ENCODE peak calls at places on chromosome 1, in five cellular contexts. One of them, this sample, is unnamed.

GRCh38 chr1:110212165-110213142 is 2.3 kb downstream of the KCNC4 start:
- DNase-seq in left ventricle myocardium superior: no peak
- DNase-seq in RWPE1: no peak
- DNase-seq in stimulated activated CD4-positive, alpha-beta T cell treated with anti-CD3 and anti-CD28 coated beads, Interleukin-12 subunit alpha, Interleukin-12 subunit beta, amount 100 ng/mL, for 4 hours: no peak
- DNase-seq in stimulated activated naive CD4-positive, alpha-beta T cell treated with Interleukin-2 at 50 U/mL for 16 hours: no peak
- DNase-seq in this sample: no peak

GRCh38 chr1:213670692-213671023 is 317.1 kb upstream of the PROX1 start:
- DNase-seq in left ventricle myocardium superior: no peak
- DNase-seq in RWPE1: no peak
- DNase-seq in stimulated activated CD4-positive, alpha-beta T cell treated with anti-CD3 and anti-CD28 coated beads, Interleukin-12 subunit alpha, Interleukin-12 subunit beta, amount 100 ng/mL, for 4 hours: no peak
- DNase-seq in stimulated activated naive CD4-positive, alpha-beta T cell treated with Interleukin-2 at 50 U/mL for 16 hours: no peak
- DNase-seq in this sample: no peak

GRCh38 chr1:41682845-41683630 is 198.6 kb upstream of the EDN2 start:
- DNase-seq in left ventricle myocardium superior: no peak
- DNase-seq in RWPE1: no peak
- DNase-seq in stimulated activated CD4-positive, alpha-beta T cell treated with anti-CD3 and anti-CD28 coated beads, Interleukin-12 subunit alpha, Interleukin-12 subunit beta, amount 100 ng/mL, for 4 hours: no peak
- DNase-seq in stimulated activated naive CD4-positive, alpha-beta T cell treated with Interleukin-2 at 50 U/mL for 16 hours: no peak
- DNase-seq in this sample: no peak

GRCh38 chr1:50830621-50831020 is 129.4 kb downstream of the FAF1 start:
- DNase-seq in left ventricle myocardium superior: no peak
- DNase-seq in RWPE1: no peak
- DNase-seq in stimulated activated CD4-positive, alpha-beta T cell treated with anti-CD3 and anti-CD28 coated beads, Interleukin-12 subunit alpha, Interleukin-12 subunit beta, amount 100 ng/mL, for 4 hours: no peak
- DNase-seq in stimulated activated naive CD4-positive, alpha-beta T cell treated with Interleukin-2 at 50 U/mL for 16 hours: no peak
- DNase-seq in this sample: no peak

GRCh38 chr1:26602378-26602959 is 72.9 kb downstream of the RPS6KA1 start:
- DNase-seq in left ventricle myocardium superior: no peak
- DNase-seq in RWPE1: peak
- DNase-seq in stimulated activated CD4-positive, alpha-beta T cell treated with anti-CD3 and anti-CD28 coated beads, Interleukin-12 subunit alpha, Interleukin-12 subunit beta, amount 100 ng/mL, for 4 hours: no peak
- DNase-seq in stimulated activated naive CD4-positive, alpha-beta T cell treated with Interleukin-2 at 50 U/mL for 16 hours: no peak
- DNase-seq in this sample: no peak

GRCh38 chr1:208652300-208653160 is 408.3 kb upstream of the PLXNA2 start:
- DNase-seq in left ventricle myocardium superior: no peak
- DNase-seq in RWPE1: peak
- DNase-seq in stimulated activated CD4-positive, alpha-beta T cell treated with anti-CD3 and anti-CD28 coated beads, Interleukin-12 subunit alpha, Interleukin-12 subunit beta, amount 100 ng/mL, for 4 hours: peak
- DNase-seq in stimulated activated naive CD4-positive, alpha-beta T cell treated with Interleukin-2 at 50 U/mL for 16 hours: peak
- DNase-seq in this sample: peak

GRCh38 chr1:205141236-205142104 is 19.7 kb upstream of the RBBP5 start:
- DNase-seq in left ventricle myocardium superior: peak
- DNase-seq in RWPE1: peak
- DNase-seq in stimulated activated CD4-positive, alpha-beta T cell treated with anti-CD3 and anti-CD28 coated beads, Interleukin-12 subunit alpha, Interleukin-12 subunit beta, amount 100 ng/mL, for 4 hours: peak
- DNase-seq in stimulated activated naive CD4-positive, alpha-beta T cell treated with Interleukin-2 at 50 U/mL for 16 hours: peak
- DNase-seq in this sample: peak

GRCh38 chr1:228782662-228783414 is 47.6 kb downstream of the RHOU start:
- DNase-seq in left ventricle myocardium superior: no peak
- DNase-seq in RWPE1: peak
- DNase-seq in stimulated activated CD4-positive, alpha-beta T cell treated with anti-CD3 and anti-CD28 coated beads, Interleukin-12 subunit alpha, Interleukin-12 subunit beta, amount 100 ng/mL, for 4 hours: no peak
- DNase-seq in stimulated activated naive CD4-positive, alpha-beta T cell treated with Interleukin-2 at 50 U/mL for 16 hours: no peak
- DNase-seq in this sample: peak

GRCh38 chr1:21305155-21305899 is 15.1 kb upstream of the ECE1 start:
- DNase-seq in left ventricle myocardium superior: no peak
- DNase-seq in RWPE1: no peak
- DNase-seq in stimulated activated CD4-positive, alpha-beta T cell treated with anti-CD3 and anti-CD28 coated beads, Interleukin-12 subunit alpha, Interleukin-12 subunit beta, amount 100 ng/mL, for 4 hours: no peak
- DNase-seq in stimulated activated naive CD4-positive, alpha-beta T cell treated with Interleukin-2 at 50 U/mL for 16 hours: no peak
- DNase-seq in this sample: no peak

GRCh38 chr1:76687324-76688018 is 179.8 kb upstream of the ST6GALNAC5 start:
- DNase-seq in left ventricle myocardium superior: no peak
- DNase-seq in RWPE1: no peak
- DNase-seq in stimulated activated CD4-positive, alpha-beta T cell treated with anti-CD3 and anti-CD28 coated beads, Interleukin-12 subunit alpha, Interleukin-12 subunit beta, amount 100 ng/mL, for 4 hours: no peak
- DNase-seq in stimulated activated naive CD4-positive, alpha-beta T cell treated with Interleukin-2 at 50 U/mL for 16 hours: no peak
- DNase-seq in this sample: no peak

GRCh38 chr1:23198373-23198772 is 18.9 kb downstream of the HTR1D start:
- DNase-seq in left ventricle myocardium superior: no peak
- DNase-seq in RWPE1: peak
- DNase-seq in stimulated activated CD4-positive, alpha-beta T cell treated with anti-CD3 and anti-CD28 coated beads, Interleukin-12 subunit alpha, Interleukin-12 subunit beta, amount 100 ng/mL, for 4 hours: no peak
- DNase-seq in stimulated activated naive CD4-positive, alpha-beta T cell treated with Interleukin-2 at 50 U/mL for 16 hours: no peak
- DNase-seq in this sample: no peak

GRCh38 chr1:236608930-236609726 is 4.8 kb upstream of the HEATR1 start:
- DNase-seq in left ventricle myocardium superior: peak
- DNase-seq in RWPE1: peak
- DNase-seq in stimulated activated CD4-positive, alpha-beta T cell treated with anti-CD3 and anti-CD28 coated beads, Interleukin-12 subunit alpha, Interleukin-12 subunit beta, amount 100 ng/mL, for 4 hours: no peak
- DNase-seq in stimulated activated naive CD4-positive, alpha-beta T cell treated with Interleukin-2 at 50 U/mL for 16 hours: no peak
- DNase-seq in this sample: peak

GRCh38 chr1:33753087-33753856 is 110.6 kb upstream of the HMGB4 start:
- DNase-seq in left ventricle myocardium superior: no peak
- DNase-seq in RWPE1: no peak
- DNase-seq in stimulated activated CD4-positive, alpha-beta T cell treated with anti-CD3 and anti-CD28 coated beads, Interleukin-12 subunit alpha, Interleukin-12 subunit beta, amount 100 ng/mL, for 4 hours: no peak
- DNase-seq in stimulated activated naive CD4-positive, alpha-beta T cell treated with Interleukin-2 at 50 U/mL for 16 hours: no peak
- DNase-seq in this sample: no peak

GRCh38 chr1:24233684-24234600 is 46.9 kb upstream of the IFNLR1 start:
- DNase-seq in left ventricle myocardium superior: no peak
- DNase-seq in RWPE1: no peak
- DNase-seq in stimulated activated CD4-positive, alpha-beta T cell treated with anti-CD3 and anti-CD28 coated beads, Interleukin-12 subunit alpha, Interleukin-12 subunit beta, amount 100 ng/mL, for 4 hours: no peak
- DNase-seq in stimulated activated naive CD4-positive, alpha-beta T cell treated with Interleukin-2 at 50 U/mL for 16 hours: no peak
- DNase-seq in this sample: no peak

GRCh38 chr1:202805886-202806511 is 2.2 kb downstream of the KDM5B start:
- DNase-seq in left ventricle myocardium superior: no peak
- DNase-seq in RWPE1: peak
- DNase-seq in stimulated activated CD4-positive, alpha-beta T cell treated with anti-CD3 and anti-CD28 coated beads, Interleukin-12 subunit alpha, Interleukin-12 subunit beta, amount 100 ng/mL, for 4 hours: no peak
- DNase-seq in stimulated activated naive CD4-positive, alpha-beta T cell treated with Interleukin-2 at 50 U/mL for 16 hours: peak
- DNase-seq in this sample: no peak

GRCh38 chr1:228272831-228273571 is 65.2 kb downstream of the OBSCN start:
- DNase-seq in left ventricle myocardium superior: peak
- DNase-seq in RWPE1: no peak
- DNase-seq in stimulated activated CD4-positive, alpha-beta T cell treated with anti-CD3 and anti-CD28 coated beads, Interleukin-12 subunit alpha, Interleukin-12 subunit beta, amount 100 ng/mL, for 4 hours: no peak
- DNase-seq in stimulated activated naive CD4-positive, alpha-beta T cell treated with Interleukin-2 at 50 U/mL for 16 hours: no peak
- DNase-seq in this sample: peak

GRCh38 chr1:43443197-43443946 is 10.4 kb downstream of the HYI start:
- DNase-seq in left ventricle myocardium superior: no peak
- DNase-seq in RWPE1: no peak
- DNase-seq in stimulated activated CD4-positive, alpha-beta T cell treated with anti-CD3 and anti-CD28 coated beads, Interleukin-12 subunit alpha, Interleukin-12 subunit beta, amount 100 ng/mL, for 4 hours: no peak
- DNase-seq in stimulated activated naive CD4-positive, alpha-beta T cell treated with Interleukin-2 at 50 U/mL for 16 hours: no peak
- DNase-seq in this sample: peak